ENCODE peak calls at places on chromosomes 5 and 9, in nine cellular contexts. Z, K, M, O, R, N, S, H and E are unnamed samples.

GRCh38 chr9:96875460-96876142 is 21.3 kb upstream of the ZNF782 start:
- DNase-seq in M (peak), H (peak), K (no peak), R (no peak), N (peak), S (peak), O (peak), Z (peak), E (no peak)

GRCh38 chr9:38718148-38718547 is 1.8 kb downstream of the FAM240B start:
- DNase-seq in N (no peak), H (no peak), S (no peak), K (no peak), Z (no peak), O (no peak), R (no peak), M (no peak), E (no peak)

GRCh38 chr5:122101636-122102285 is 23.7 kb upstream of the LOX start:
- DNase-seq in R (no peak), O (no peak), H (peak), K (no peak), M (no peak), N (no peak), S (no peak), Z (peak), E (no peak)

GRCh38 chr9:112925058-112925641 is 34.5 kb upstream of the SLC46A2 start:
- DNase-seq in M (no peak), O (no peak), H (peak), S (no peak), R (peak), N (no peak), K (no peak), Z (peak), E (no peak)

GRCh38 chr9:93291536-93292287 is 107.8 kb downstream of the WNK2 start:
- DNase-seq in M (no peak), R (no peak), N (no peak), K (no peak), S (no peak), Z (no peak), H (no peak), O (no peak), E (no peak)

GRCh38 chr5:116769470-116769869 is 194.8 kb upstream of the SEMA6A start:
- DNase-seq in O (no peak), S (no peak), M (no peak), Z (no peak), K (no peak), N (no peak), R (no peak), H (no peak), E (no peak)

GRCh38 chr5:173395257-173395932 is 67.2 kb upstream of the STC2 start:
- DNase-seq in O (no peak), N (no peak), H (no peak), M (no peak), S (no peak), R (no peak), Z (peak), K (no peak), E (no peak)

GRCh38 chr9:36781532-36781931 is 208.8 kb downstream of the MELK start:
- DNase-seq in O (no peak), N (no peak), S (no peak), H (peak), M (no peak), K (no peak), R (no peak), Z (peak), E (no peak)

GRCh38 chr5:15645776-15646175 is 145.8 kb downstream of the FBXL7 start:
- DNase-seq in K (no peak), Z (no peak), H (no peak), N (no peak), S (no peak), O (no peak), M (no peak), R (no peak), E (no peak)

GRCh38 chr9:19049872-19050636 is 827 bp downstream of the RRAGA start:
- DNase-seq in S (peak), M (no peak), R (peak), H (no peak), O (no peak), K (no peak), Z (peak), N (no peak), E (no peak)

GRCh38 chr5:168076561-168076991 is 214.9 kb upstream of the WWC1 start:
- DNase-seq in K (no peak), N (no peak), M (no peak), S (no peak), Z (peak), O (peak), R (no peak), H (no peak), E (no peak)

GRCh38 chr5:59275170-59275536 is 618.4 kb downstream of the PDE4D start:
- DNase-seq in Z (no peak), N (no peak), K (no peak), H (no peak), O (no peak), R (no peak), S (no peak), M (no peak), E (no peak)

GRCh38 chr5:31334061-31334700 is 140.7 kb downstream of the CDH6 start:
- DNase-seq in K (no peak), M (no peak), S (no peak), R (no peak), Z (no peak), H (no peak), O (no peak), N (no peak), E (no peak)

GRCh38 chr5:125612356-125613149 is 810.7 kb upstream of the GRAMD2B start:
- DNase-seq in R (peak), S (no peak), K (no peak), O (peak), Z (no peak), H (no peak), M (no peak), N (no peak), E (no peak)

GRCh38 chr5:107496466-107496865 is 174.3 kb downstream of the EFNA5 start:
- DNase-seq in R (no peak), M (no peak), Z (no peak), O (no peak), N (no peak), H (no peak), S (no peak), K (no peak), E (no peak)

GRCh38 chr5:132405646-132406045 is 36.1 kb downstream of the SLC22A5 start:
- DNase-seq in R (no peak), Z (no peak), S (no peak), N (no peak), H (no peak), O (no peak), K (no peak), M (no peak), E (no peak)

GRCh38 chr9:84677080-84677479 is 7.6 kb downstream of the NTRK2 start:
- DNase-seq in S (no peak), Z (no peak), R (no peak), H (no peak), K (no peak), N (no peak), M (no peak), O (no peak), E (no peak)

GRCh38 chr5:148702019-148702596 is 47.8 kb upstream of the HTR4 start:
- DNase-seq in M (no peak), S (no peak), H (no peak), O (no peak), R (no peak), Z (no peak), K (no peak), N (no peak), E (no peak)

GRCh38 chr5:139543423-139543991 is 17.6 kb upstream of the UBE2D2 start:
- DNase-seq in Z (peak), N (no peak), O (peak), M (peak), H (no peak), S (no peak), K (no peak), R (peak), E (no peak)

GRCh38 chr9:136231478-136232297 is 13.9 kb downstream of the QSOX2 start:
- DNase-seq in S (peak), Z (no peak), H (no peak), M (peak), R (no peak), K (no peak), N (no peak), O (no peak), E (no peak)

GRCh38 chr5:140174472-140175366 is at the start of gene CYSTM1:
- DNase-seq in K (peak), O (peak), Z (peak), S (peak), M (peak), N (peak), R (peak), H (peak), E (peak)

GRCh38 chr5:126961702-126962101 is 68.7 kb downstream of the MARCHF3 start:
- DNase-seq in M (no peak), Z (peak), S (no peak), R (no peak), H (no peak), O (no peak), N (no peak), K (no peak), E (no peak)

GRCh38 chr9:130426883-130427282 is 17.9 kb upstream of the ASS1 start:
- DNase-seq in M (no peak), Z (peak), O (peak), N (no peak), K (no peak), H (peak), R (no peak), S (no peak), E (no peak)

GRCh38 chr9:19286634-19287188 is 56.2 kb downstream of the DENND4C start:
- DNase-seq in K (no peak), Z (peak), R (no peak), O (no peak), S (no peak), H (no peak), M (no peak), N (no peak), E (no peak)

GRCh38 chr9:121217609-121218292 is 16.1 kb upstream of the RAB14 start:
- DNase-seq in Z (peak), H (no peak), M (no peak), K (no peak), O (no peak), R (no peak), N (peak), S (no peak), E (no peak)

GRCh38 chr9:127344373-127344995 is 52.5 kb upstream of the SLC2A8 start:
- DNase-seq in O (no peak), N (no peak), R (no peak), S (no peak), Z (peak), K (no peak), M (no peak), H (no peak), E (no peak)

GRCh38 chr5:168939887-168940534 is 360.8 kb upstream of the PANK3 start:
- DNase-seq in K (no peak), Z (no peak), S (no peak), R (no peak), M (no peak), H (no peak), N (no peak), O (no peak), E (no peak)

GRCh38 chr5:92927291-92927778 is 653.7 kb downstream of the NR2F1-AS1 start:
- DNase-seq in M (no peak), H (no peak), S (no peak), O (no peak), R (no peak), K (no peak), N (no peak), Z (no peak), E (no peak)

GRCh38 chr9:133768859-133769510 is 30.8 kb upstream of the SARDH start:
- DNase-seq in Z (no peak), O (peak), S (no peak), K (no peak), M (no peak), R (no peak), N (no peak), H (no peak), E (no peak)

GRCh38 chr5:32172908-32173393 is 1.2 kb downstream of the GOLPH3 start:
- DNase-seq in S (no peak), O (no peak), K (no peak), Z (no peak), M (no peak), N (no peak), H (no peak), R (no peak), E (no peak)

GRCh38 chr9:133253268-133253667 is 21.7 kb downstream of the ABO start:
- DNase-seq in O (no peak), K (no peak), M (no peak), H (no peak), S (no peak), Z (no peak), R (no peak), N (no peak), E (no peak)

GRCh38 chr9:114387678-114388431 is at the start of gene AKNA:
- DNase-seq in R (peak), K (peak), S (no peak), H (no peak), N (no peak), M (peak), O (peak), Z (peak), E (no peak)

GRCh38 chr9:123291736-123292135 is 23.4 kb upstream of the STRBP start:
- DNase-seq in Z (no peak), M (no peak), K (no peak), N (no peak), H (no peak), R (no peak), S (no peak), O (no peak), E (no peak)

GRCh38 chr5:9712506-9713285 is 82.5 kb upstream of the TAS2R1 start:
- DNase-seq in K (no peak), N (no peak), Z (peak), R (no peak), M (no peak), O (no peak), S (no peak), H (no peak), E (no peak)

GRCh38 chr5:3309538-3309937 is 286.1 kb upstream of the IRX1 start:
- DNase-seq in R (no peak), Z (no peak), K (no peak), H (no peak), M (no peak), O (no peak), S (no peak), N (no peak), E (no peak)

GRCh38 chr5:142109356-142110045 is 922 bp downstream of the NDFIP1 start:
- DNase-seq in K (no peak), S (no peak), R (peak), Z (peak), M (no peak), N (no peak), H (no peak), O (no peak), E (no peak)

GRCh38 chr5:34688015-34688800 is 32.1 kb downstream of the RAI14 start:
- DNase-seq in N (no peak), H (no peak), Z (no peak), M (no peak), R (no peak), K (no peak), O (no peak), S (no peak), E (no peak)